ENCODE peak calls at places on chromosomes 11 and 22, in eight cellular contexts. W is foreskin fibroblast, D is nephron progenitor cell, V is AG04450, R is H9, I is B cell, M is transverse colon, Q is OCI-LY7. K is an unnamed sample.

GRCh38 chr11:86938900-86939880 is 16.0 kb downstream of the FZD4 start:
- DNase-seq in V (no peak), R (no peak), D (no peak), Q (peak), W (no peak), M (no peak), I (peak), K (no peak)

GRCh38 chr22:50201191-50202129 is 649 bp downstream of the SELENOO start:
- DNase-seq in Q (peak), I (no peak), D (peak), W (no peak), M (no peak), V (no peak), R (no peak), K (no peak)

GRCh38 chr11:3106736-3107524 is 49.7 kb upstream of the CARS1 start:
- DNase-seq in R (peak), Q (no peak), D (peak), M (no peak), W (no peak), I (no peak), V (no peak), K (no peak)

GRCh38 chr11:65645710-65646109 is 7.8 kb downstream of the SIPA1 start:
- DNase-seq in I (no peak), W (peak), Q (no peak), R (no peak), V (no peak), M (no peak), D (no peak), K (no peak)

GRCh38 chr11:130528301-130528651 is 79.8 kb downstream of the ADAMTS15 start:
- DNase-seq in V (no peak), Q (no peak), M (no peak), D (no peak), I (no peak), W (no peak), R (no peak), K (no peak)

GRCh38 chr11:107576497-107577086 is 11.1 kb upstream of the ALKBH8 start:
- DNase-seq in D (peak), I (peak), Q (peak), W (no peak), M (peak), R (no peak), V (no peak), K (peak)

GRCh38 chr22:27740192-27740748 is 61.3 kb downstream of the MN1 start:
- DNase-seq in M (no peak), D (no peak), I (no peak), R (no peak), Q (no peak), V (no peak), W (no peak), K (no peak)

GRCh38 chr11:1010006-1010405 is 26.5 kb downstream of the MUC6 start:
- DNase-seq in M (no peak), R (no peak), I (no peak), D (no peak), W (no peak), Q (no peak), V (no peak), K (no peak)

GRCh38 chr11:61955031-61955415 is 4.9 kb downstream of the BEST1 start:
- DNase-seq in I (peak), Q (no peak), R (peak), M (peak), W (peak), D (peak), V (no peak), K (no peak)

GRCh38 chr11:32584921-32585320 is 1.3 kb downstream of the EIF3M start:
- DNase-seq in V (no peak), D (no peak), I (no peak), Q (no peak), R (no peak), W (no peak), M (no peak), K (no peak)

GRCh38 chr11:67022961-67023956 is at the start of gene SYT12:
- DNase-seq in I (no peak), M (no peak), V (no peak), W (no peak), D (peak), R (no peak), Q (no peak), K (peak)

GRCh38 chr11:69376155-69377028 is 82.4 kb downstream of the MYEOV start:
- DNase-seq in M (peak), I (no peak), V (no peak), W (no peak), R (no peak), D (no peak), Q (no peak), K (no peak)

GRCh38 chr11:12377106-12377823 is at the start of gene PARVA:
- DNase-seq in W (peak), Q (no peak), D (peak), M (peak), I (no peak), V (peak), R (peak), K (no peak)

GRCh38 chr11:128453444-128454336 is 133.7 kb downstream of the ETS1 start:
- DNase-seq in V (peak), R (no peak), D (no peak), Q (no peak), M (peak), W (peak), I (no peak), K (no peak)

GRCh38 chr11:14411818-14412217 is 52.8 kb upstream of the RRAS2 start:
- DNase-seq in I (no peak), D (no peak), R (no peak), Q (no peak), M (no peak), W (peak), V (peak), K (no peak)

GRCh38 chr22:24935771-24936483 is 10.6 kb downstream of the LHFPL7 start:
- DNase-seq in V (no peak), M (no peak), R (no peak), I (no peak), W (no peak), Q (no peak), D (no peak), K (no peak)

GRCh38 chr22:24938741-24939341 is 7.7 kb downstream of the LHFPL7 start:
- DNase-seq in V (no peak), R (peak), W (no peak), M (no peak), Q (peak), I (peak), D (peak), K (peak)

GRCh38 chr22:24942301-24942700 is 4.2 kb downstream of the LHFPL7 start:
- DNase-seq in M (no peak), R (no peak), Q (no peak), W (no peak), D (no peak), I (no peak), V (no peak), K (no peak)

GRCh38 chr22:24937114-24937513 is 9.4 kb downstream of the LHFPL7 start:
- DNase-seq in D (no peak), Q (peak), W (no peak), R (peak), V (no peak), M (no peak), I (no peak), K (no peak)
- TF ChIP-seq CTCF in D (peak), Q (peak), W (peak), R (peak), V (no peak), M (no peak), I (no peak), K (no peak)

DNA sequence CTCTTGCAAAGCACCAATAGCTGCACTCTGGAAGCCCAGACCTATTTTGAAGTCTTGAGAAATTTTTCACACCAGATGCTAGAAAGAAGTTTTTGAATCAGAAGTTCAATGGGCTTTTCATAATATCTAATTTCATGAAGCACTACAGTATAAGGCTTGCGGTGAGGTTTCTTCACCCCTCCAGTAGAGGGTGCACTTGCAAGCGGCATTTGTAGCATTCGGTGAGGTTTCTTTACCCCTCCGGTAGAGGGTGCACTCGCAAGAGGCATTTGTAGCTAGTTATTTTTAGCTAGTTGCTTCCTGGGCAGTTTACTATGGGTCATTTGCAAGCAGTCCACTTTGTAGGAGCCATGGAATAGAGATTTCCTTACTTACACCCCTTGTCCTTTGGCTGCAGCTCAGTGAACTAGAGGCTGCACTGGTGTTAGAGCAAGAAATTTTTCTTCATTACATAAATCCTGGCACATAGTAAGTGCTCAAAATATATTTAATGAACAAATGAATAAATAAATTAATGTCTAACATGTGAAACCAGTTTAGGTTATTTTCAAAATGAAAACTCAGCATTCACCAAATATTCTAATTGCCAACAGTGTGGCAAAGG is 7.8 kb upstream of the NOX4 start:
- DNase-seq in R (peak), D (no peak), W (no peak), M (peak), I (no peak), V (no peak), Q (no peak), K (no peak)
- TF ChIP-seq CTCF in R (peak), D (peak), W (no peak), M (peak), I (no peak), V (no peak), Q (peak), K (no peak)

GRCh38 chr11:103863497-103863896 is 172.9 kb upstream of the DDI1 start:
- DNase-seq in D (no peak), Q (no peak), V (peak), W (peak), I (no peak), M (no peak), R (no peak), K (no peak)

GRCh38 chr11:103867481-103867880 is 169.0 kb upstream of the DDI1 start:
- DNase-seq in V (no peak), R (no peak), D (no peak), Q (no peak), M (no peak), W (no peak), I (no peak), K (no peak)

GRCh38 chr11:103862827-103863213 is 173.6 kb upstream of the DDI1 start:
- DNase-seq in I (no peak), W (no peak), V (no peak), D (no peak), M (no peak), R (peak), Q (no peak), K (no peak)

DNA sequence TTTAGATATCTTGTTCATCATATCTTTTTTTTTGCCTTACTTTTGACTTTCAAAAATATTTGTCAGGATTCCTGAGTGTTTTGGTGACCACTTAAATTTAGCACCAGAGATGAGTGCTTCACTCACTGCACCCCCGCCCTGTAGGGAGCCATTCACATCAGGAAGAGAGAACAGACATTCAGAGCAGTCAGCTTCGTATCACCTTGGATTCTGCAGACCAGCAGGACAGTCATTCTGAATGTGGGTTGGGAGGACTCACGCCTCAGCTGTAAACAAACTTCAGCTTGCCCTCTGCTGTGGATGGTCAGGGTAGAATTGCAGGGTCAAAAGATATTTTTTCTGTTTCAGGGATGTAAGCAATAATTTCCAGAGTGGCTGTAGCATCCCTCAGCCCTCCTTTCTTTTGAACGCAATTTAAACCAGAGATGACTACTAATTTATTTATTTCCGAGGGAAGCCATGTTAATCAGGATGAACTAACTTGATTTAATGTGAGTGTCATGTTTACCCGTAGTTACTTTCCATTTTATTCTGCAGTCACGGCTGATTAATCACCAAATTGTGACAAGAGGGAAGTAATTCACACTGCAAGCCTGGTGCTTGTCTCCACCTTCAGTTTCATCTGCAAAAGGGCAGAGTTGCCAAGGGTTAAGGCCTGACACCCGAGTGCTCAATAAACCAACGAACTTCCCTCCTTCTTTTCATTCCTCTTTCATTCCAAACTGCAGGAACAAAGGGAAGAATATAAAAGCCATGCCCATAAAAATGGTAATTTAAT is 174.2 kb upstream of the DDI1 start:
- DNase-seq in M (no peak), I (peak), R (no peak), Q (peak), W (no peak), V (no peak), D (peak), K (no peak)
- TF ChIP-seq CTCF in M (no peak), I (no peak), R (no peak), Q (no peak), W (no peak), V (no peak), D (no peak), K (no peak)

DNA sequence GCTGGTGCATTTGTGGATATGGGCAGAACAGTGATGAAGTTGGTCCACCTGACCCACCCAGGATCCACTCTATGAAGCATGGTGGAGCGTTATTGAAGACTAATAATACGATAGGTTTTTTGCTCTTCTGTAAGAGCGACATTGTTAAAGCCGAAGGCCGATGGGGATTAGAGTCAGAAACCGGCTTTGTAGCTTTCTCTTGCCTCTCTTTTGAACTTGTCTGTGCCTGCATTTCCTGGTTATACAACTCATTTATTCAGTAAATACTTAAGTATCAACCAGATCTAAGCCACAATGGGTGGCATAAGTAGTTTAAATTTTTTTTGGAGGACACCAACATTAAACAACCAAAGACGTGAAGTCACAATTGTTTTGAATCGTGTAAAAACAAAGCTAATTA is 93.4 kb downstream of the ARHGAP42 start:
- DNase-seq in Q (no peak), R (no peak), M (no peak), D (no peak), W (no peak), I (no peak), V (no peak), K (no peak)
- TF ChIP-seq CTCF in Q (no peak), R (no peak), M (no peak), D (no peak), W (no peak), I (no peak), V (no peak), K (no peak)